ENCODE peak calls at places on chromosomes 7 and 10, in four cellular contexts. T, Y, E and J are unnamed samples.

GRCh38 chr10:100728928-100729876 is 16.2 kb upstream of the PAX2 start:
- DNase-seq in T (no peak), Y (no peak), E (peak; percentile 31), J (peak; percentile 43)

GRCh38 chr7:47702096-47702495 is 120.2 kb upstream of the TNS3 start:
- DNase-seq in T (no peak), Y (no peak), E (no peak), J (no peak)

GRCh38 chr7:135238112-135238744 is 4.6 kb downstream of the STRA8 start:
- DNase-seq in T (no peak), Y (peak; percentile 66), E (no peak), J (no peak)

GRCh38 chr7:132933076-132933466 is 148.8 kb downstream of the CHCHD3 start:
- DNase-seq in T (no peak), Y (no peak), E (no peak), J (peak; percentile 57)

GRCh38 chr10:580796-581195 is 108.7 kb downstream of the DIP2C start:
- DNase-seq in T (no peak), Y (no peak), E (no peak), J (peak; percentile 93)

GRCh38 chr7:77251519-77251819 is 51.9 kb upstream of the FGL2 start:
- DNase-seq in T (no peak), Y (no peak), E (no peak), J (no peak)

GRCh38 chr7:140650367-140650766 is 9.8 kb upstream of the DENND2A start:
- DNase-seq in T (no peak), Y (no peak), E (no peak), J (no peak)

GRCh38 chr7:913736-914520 is 37.6 kb downstream of the GET4 start:
- DNase-seq in T (no peak), Y (no peak), E (peak; percentile 96), J (no peak)

GRCh38 chr7:88377421-88377820 is 70.7 kb upstream of the STEAP4 start:
- DNase-seq in T (no peak), Y (no peak), E (no peak), J (no peak)

GRCh38 chr7:16753932-16754571 is 497 bp downstream of the TSPAN13 start:
- DNase-seq in T (peak; percentile 72), Y (no peak), E (peak; percentile 62), J (no peak)

GRCh38 chr10:69087600-69088470 is at the start of gene SRGN:
- DNase-seq in T (no peak), Y (peak; percentile 94), E (peak; percentile 67), J (peak; percentile 52)

DNA sequence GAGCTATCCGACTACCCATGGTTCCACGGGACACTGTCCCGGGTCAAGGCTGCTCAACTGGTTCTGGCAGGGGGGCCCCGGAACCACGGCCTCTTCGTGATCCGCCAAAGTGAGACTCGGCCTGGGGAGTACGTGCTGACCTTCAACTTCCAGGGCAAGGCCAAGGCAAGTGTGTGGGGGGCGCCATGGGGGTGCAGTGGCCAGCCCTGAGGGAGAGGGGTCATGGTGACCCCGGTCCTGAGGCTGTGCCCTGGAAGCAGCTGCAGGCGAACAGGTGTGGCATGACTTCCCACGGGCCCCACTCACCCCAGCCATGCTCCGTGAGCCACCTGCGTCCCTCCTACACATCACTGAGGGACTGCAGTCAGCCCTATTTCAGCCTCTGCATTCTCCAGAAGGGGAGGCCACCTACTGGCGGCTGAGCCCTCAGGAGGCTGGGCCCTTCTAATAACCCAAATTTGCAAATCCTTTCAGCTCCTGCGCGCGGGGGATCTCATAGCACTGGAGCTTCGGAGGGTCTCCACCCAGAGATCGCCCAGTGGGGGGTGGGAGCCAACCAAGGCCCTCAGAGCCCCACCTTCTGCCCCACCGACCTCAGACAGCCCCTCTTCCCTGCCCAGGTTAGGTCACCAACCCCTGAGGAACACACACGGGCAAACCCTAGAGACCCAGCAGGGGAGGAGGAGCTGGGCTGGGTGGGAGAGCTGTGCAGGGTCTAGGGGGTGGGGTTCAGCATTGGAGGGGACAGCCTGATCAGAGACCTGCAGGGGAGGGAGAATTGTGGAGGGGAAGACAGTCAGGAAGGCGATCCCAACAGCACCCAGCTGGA is 30.8 kb downstream of the SH2B2 start:
- DNase-seq in T (no peak), Y (no peak), E (no peak), J (no peak)
- TF ChIP-seq CTCF in T (no peak), Y (no peak), E (no peak), J (peak; percentile 17)

GRCh38 chr10:4850400-4850799 is 24.4 kb downstream of the AKR1E2 start:
- DNase-seq in T (no peak), Y (peak; percentile 26), E (no peak), J (no peak)
- TF ChIP-seq CTCF in T (no peak), Y (no peak), E (no peak), J (no peak)

DNA sequence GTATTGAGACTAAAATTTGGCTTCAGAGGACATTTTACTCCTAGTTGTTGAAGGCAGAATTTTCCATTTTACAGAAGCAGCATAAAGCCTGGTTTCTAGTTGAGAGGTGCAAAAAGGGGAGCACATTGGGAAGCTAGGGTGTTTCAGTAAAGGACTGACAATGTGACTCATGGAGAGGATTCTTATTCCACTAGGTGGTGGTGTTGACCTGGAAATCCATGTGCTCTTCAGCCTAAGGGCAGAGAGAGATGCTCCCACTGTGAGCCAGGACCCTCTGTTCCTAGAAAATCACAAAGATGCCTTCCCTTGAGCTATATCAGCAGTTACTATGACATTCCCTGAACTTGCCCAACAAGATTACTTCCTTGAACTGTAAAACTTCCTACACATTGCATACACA is 687.8 kb downstream of the IPMK start:
- DNase-seq in T (no peak), Y (no peak), E (no peak), J (no peak)
- TF ChIP-seq CTCF in T (peak; percentile 36), Y (no peak), E (no peak), J (peak; percentile 70)

DNA sequence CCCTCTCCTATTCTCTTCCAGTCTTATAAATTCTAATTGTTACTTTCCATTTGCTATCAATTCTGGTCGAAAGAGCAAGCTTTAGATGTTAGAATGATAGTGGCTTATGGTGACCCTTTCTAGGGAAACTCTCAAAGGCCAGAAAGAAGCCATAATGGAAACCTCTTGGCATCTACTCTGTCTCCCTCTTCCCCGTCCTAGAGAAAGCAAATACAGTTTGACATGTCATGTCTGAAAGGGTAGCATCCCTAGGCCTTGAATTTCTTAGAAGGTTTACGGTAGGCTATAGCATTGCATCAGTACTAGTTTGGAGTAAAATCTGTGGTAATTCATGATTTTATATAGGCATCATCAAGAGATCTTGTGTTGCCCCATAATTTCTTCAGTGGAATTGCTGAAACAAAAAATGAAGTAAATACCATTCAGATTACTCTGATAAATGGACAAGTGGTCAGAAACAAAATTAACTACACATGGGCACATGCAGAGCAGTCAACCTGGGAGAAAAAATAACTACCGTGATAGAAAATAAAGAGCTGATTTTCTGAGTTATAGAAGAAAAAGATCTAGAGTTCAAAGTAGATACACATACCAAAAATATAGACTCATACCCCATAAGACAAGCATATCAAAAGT is 4.4 kb downstream of the PRKAR2B start:
- DNase-seq in T (no peak), Y (no peak), E (no peak), J (no peak)
- TF ChIP-seq CTCF in T (no peak), Y (no peak), E (no peak), J (no peak)

GRCh38 chr7:13115157-13115772 is 427.8 kb downstream of the ARL4A start:
- DNase-seq in T (no peak), Y (no peak), E (no peak), J (no peak)
- TF ChIP-seq CTCF in T (no peak), Y (no peak), E (no peak), J (peak; percentile 12)